ENCODE peak calls at places on chromosomes 12 and 14, in six cellular contexts. I is A549; G is adipocyte; X is CD8-positive, alpha-beta T cell; U is lower lobe of right lung; L is Daoy. V is an unnamed sample.

GRCh38 chr14:75238728-75239455 is 39.7 kb upstream of the FOS start:
- DNase-seq in I (no peak), G (no peak), X (no peak), U (no peak), L (no peak), V (no peak)

GRCh38 chr12:66776974-66777373 is 98.1 kb upstream of the GRIP1 start:
- DNase-seq in I (no peak), G (no peak), X (peak; percentile 1), U (no peak), L (no peak), V (no peak)

GRCh38 chr12:124548854-124549378 is 18.5 kb downstream of the NCOR2 start:
- DNase-seq in I (no peak), G (peak; percentile 80), X (no peak), U (peak; percentile 62), L (peak; percentile 94), V (peak; percentile 74)

GRCh38 chr14:75648066-75648838 is 12.4 kb downstream of the ERG28 start:
- DNase-seq in I (peak; percentile 64), G (peak; percentile 94), X (no peak), U (peak; percentile 70), L (peak; percentile 96), V (peak; percentile 95)

GRCh38 chr12:52358575-52359350 is 8.5 kb downstream of the KRT85 start:
- DNase-seq in I (no peak), G (no peak), X (no peak), U (no peak), L (peak; percentile 72), V (no peak)

GRCh38 chr12:2666411-2666810 is 128.4 kb upstream of the FKBP4 start:
- DNase-seq in I (no peak), G (no peak), X (no peak), U (no peak), L (no peak), V (peak; percentile 27)

GRCh38 chr12:130026608-130027176 is 122.9 kb upstream of the TMEM132D start:
- DNase-seq in I (peak; percentile 40), G (peak; percentile 19), X (no peak), U (no peak), L (peak; percentile 68), V (peak; percentile 8)

GRCh38 chr12:45379261-45379660 is 163.4 kb downstream of the ANO6 start:
- DNase-seq in I (no peak), G (no peak), X (no peak), U (no peak), L (peak; percentile 37), V (peak; percentile 9)

GRCh38 chr12:132461526-132461925 is 28.4 kb upstream of the FBRSL1 start:
- DNase-seq in I (no peak), G (no peak), X (no peak), U (no peak), L (no peak), V (no peak)

GRCh38 chr12:116411977-116412376 is 134.5 kb upstream of the MED13L start:
- DNase-seq in I (no peak), G (no peak), X (no peak), U (no peak), L (no peak), V (no peak)

GRCh38 chr12:27802511-27802910 is 22.5 kb upstream of the MANSC4 start:
- DNase-seq in I (no peak), G (no peak), X (no peak), U (no peak), L (no peak), V (no peak)

GRCh38 chr12:19220205-19220604 is 90.7 kb downstream of the PLEKHA5 start:
- DNase-seq in I (no peak), G (no peak), X (no peak), U (no peak), L (peak; percentile 15), V (peak; percentile 58)